ENCODE peak calls at places on chromosomes 7 and 10, in eight cellular contexts. Z is WERI-Rb-1, X is activated B cell treated with CpG ODN at 0.5 μM for 24 hours, N is mammary epithelial cell, M is HepG2, F is GM12865, T is Caco-2, P is fibroblast of villous mesenchyme. L is an unnamed sample.
A peak's percentile ranks its signal among the peaks of the same experiment; 100 is the strongest.

GRCh38 chr7:63073736-63074135 is 924.9 kb upstream of the ZNF722 start:
- DNase-seq in Z (no peak), X (no peak), N (no peak), M (no peak), F (no peak), T (no peak), P (no peak), L (no peak)

GRCh38 chr7:157017149-157017548 is 6.7 kb upstream of the MNX1 start:
- DNase-seq in Z (no peak), X (no peak), N (no peak), M (no peak), F (no peak), T (no peak), P (no peak), L (no peak)

GRCh38 chr10:132374612-132375011 is 22.4 kb upstream of the PWWP2B start:
- DNase-seq in Z (no peak), X (no peak), N (no peak), M (no peak), F (no peak), T (no peak), P (no peak), L (peak; percentile 5)

GRCh38 chr7:115299379-115300038 is 377.6 kb downstream of the MDFIC start:
- DNase-seq in Z (no peak), X (no peak), N (no peak), M (no peak), F (no peak), T (no peak), P (no peak), L (no peak)

GRCh38 chr10:124524991-124525653 is 63.5 kb downstream of the LHPP start:
- DNase-seq in Z (no peak), X (no peak), N (peak; percentile 64), M (no peak), F (no peak), T (no peak), P (peak; percentile 91), L (no peak)

GRCh38 chr7:4797858-4798705 is 22.7 kb downstream of the AP5Z1 start:
- DNase-seq in Z (peak; percentile 72), X (peak; percentile 69), N (no peak), M (peak; percentile 31), F (peak; percentile 56), T (peak; percentile 70), P (peak; percentile 28), L (peak; percentile 84)

GRCh38 chr10:58414270-58415041 is 29.2 kb downstream of the TFAM start:
- DNase-seq in Z (no peak), X (no peak), N (peak; percentile 64), M (peak; percentile 68), F (no peak), T (peak; percentile 85), P (peak; percentile 74), L (no peak)

GRCh38 chr10:5413012-5413938 is 918 bp downstream of the NET1 start:
- DNase-seq in Z (no peak), X (no peak), N (peak; percentile 84), M (peak; percentile 12), F (peak; percentile 9), T (peak; percentile 47), P (peak; percentile 56), L (peak; percentile 43)

GRCh38 chr10:3836222-3836820 is 51.3 kb upstream of the KLF6 start:
- DNase-seq in Z (no peak), X (no peak), N (no peak), M (no peak), F (peak; percentile 71), T (no peak), P (no peak), L (no peak)

GRCh38 chr7:70693690-70694356 is 438.1 kb upstream of the GALNT17 start:
- DNase-seq in Z (peak; percentile 81), X (peak; percentile 36), N (peak; percentile 58), M (no peak), F (peak; percentile 86), T (peak; percentile 84), P (peak; percentile 33), L (peak; percentile 81)

GRCh38 chr10:43396928-43397624 is 11.9 kb downstream of the HNRNPF start:
- DNase-seq in Z (peak; percentile 95), X (peak; percentile 77), N (peak; percentile 91), M (peak; percentile 92), F (peak; percentile 96), T (peak; percentile 99), P (peak; percentile 86), L (peak; percentile 81)

GRCh38 chr10:1074063-1074747 is 18.0 kb downstream of the WDR37 start:
- DNase-seq in Z (no peak), X (no peak), N (no peak), M (no peak), F (no peak), T (no peak), P (no peak), L (no peak)

GRCh38 chr7:101612885-101613490 is 16.1 kb downstream of the MYL10 start:
- DNase-seq in Z (no peak), X (no peak), N (no peak), M (no peak), F (no peak), T (no peak), P (no peak), L (no peak)

GRCh38 chr10:132702601-132703304 is 83.2 kb downstream of the NKX6-2 start:
- DNase-seq in Z (no peak), X (no peak), N (no peak), M (no peak), F (no peak), T (no peak), P (no peak), L (no peak)

GRCh38 chr7:51065766-51066165 is 250.8 kb downstream of the COBL start:
- DNase-seq in Z (no peak), X (no peak), N (no peak), M (no peak), F (no peak), T (no peak), P (no peak), L (no peak)

GRCh38 chr7:73995330-73995729 is 32.6 kb upstream of the ELN start:
- DNase-seq in Z (no peak), X (no peak), N (no peak), M (no peak), F (no peak), T (no peak), P (peak; percentile 77), L (no peak)

GRCh38 chr7:48525726-48526374 is 354.6 kb downstream of the ABCA13 start:
- DNase-seq in Z (no peak), X (no peak), N (peak; percentile 33), M (no peak), F (no peak), T (no peak), P (no peak), L (no peak)

GRCh38 chr10:6053816-6054581 is 8.2 kb downstream of the IL2RA start:
- DNase-seq in Z (no peak), X (no peak), N (no peak), M (peak; percentile 71), F (peak; percentile 52), T (no peak), P (no peak), L (no peak)

GRCh38 chr10:25441270-25441669 is 266.5 kb downstream of the GPR158 start:
- DNase-seq in Z (no peak), X (no peak), N (no peak), M (no peak), F (no peak), T (no peak), P (no peak), L (no peak)

DNA sequence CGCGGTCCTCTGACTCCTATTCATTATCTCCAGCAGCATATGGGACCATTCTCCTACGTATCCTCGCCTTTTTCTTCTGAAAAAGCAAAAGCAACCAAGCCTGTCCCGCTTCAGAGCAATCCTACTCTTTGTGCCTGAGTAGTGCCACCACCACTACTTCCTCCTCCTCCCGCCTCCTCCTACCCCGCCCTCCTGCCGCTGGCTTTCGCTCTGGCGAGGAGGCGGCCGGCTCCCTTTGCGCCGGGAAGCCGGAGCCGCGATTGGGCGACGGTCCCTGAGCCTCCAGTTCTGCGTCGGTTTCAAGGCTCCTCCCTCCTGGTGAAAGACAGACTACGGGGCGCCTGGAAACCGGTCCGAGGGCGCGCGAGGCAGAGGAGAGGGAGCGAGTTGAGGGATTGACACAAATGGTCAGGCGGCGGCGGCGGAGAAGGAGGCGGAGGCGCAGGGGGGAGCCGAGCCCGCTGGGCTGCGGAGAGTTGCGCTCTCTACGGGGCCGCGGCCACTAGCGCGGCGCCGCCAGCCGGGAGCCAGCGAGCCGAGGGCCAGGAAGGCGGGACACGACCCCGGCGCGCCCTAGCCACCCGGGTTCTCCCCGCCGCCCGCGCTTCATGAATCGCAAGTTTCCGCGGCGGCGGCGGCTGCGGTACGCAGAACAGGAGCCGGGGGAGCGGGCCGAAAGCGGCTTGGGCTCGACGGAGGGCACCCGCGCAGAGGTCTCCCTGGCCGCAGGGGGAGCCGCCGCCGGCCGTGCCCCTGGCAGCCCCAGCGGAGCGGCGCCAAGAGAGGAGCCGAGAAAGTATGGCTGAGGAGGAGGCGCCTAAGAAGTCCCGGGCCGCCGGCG is at the start of gene FZD1:
- DNase-seq in Z (peak; percentile 98), X (peak; percentile 54), N (peak; percentile 99), M (peak; percentile 84), F (peak; percentile 97), T (peak; percentile 95), P (peak; percentile 99), L (peak; percentile 96)
- TF ChIP-seq CTCF in Z (no peak), X (no peak), N (no peak), M (no peak), F (no peak), T (peak; percentile 3), P (no peak), L (no peak)

DNA sequence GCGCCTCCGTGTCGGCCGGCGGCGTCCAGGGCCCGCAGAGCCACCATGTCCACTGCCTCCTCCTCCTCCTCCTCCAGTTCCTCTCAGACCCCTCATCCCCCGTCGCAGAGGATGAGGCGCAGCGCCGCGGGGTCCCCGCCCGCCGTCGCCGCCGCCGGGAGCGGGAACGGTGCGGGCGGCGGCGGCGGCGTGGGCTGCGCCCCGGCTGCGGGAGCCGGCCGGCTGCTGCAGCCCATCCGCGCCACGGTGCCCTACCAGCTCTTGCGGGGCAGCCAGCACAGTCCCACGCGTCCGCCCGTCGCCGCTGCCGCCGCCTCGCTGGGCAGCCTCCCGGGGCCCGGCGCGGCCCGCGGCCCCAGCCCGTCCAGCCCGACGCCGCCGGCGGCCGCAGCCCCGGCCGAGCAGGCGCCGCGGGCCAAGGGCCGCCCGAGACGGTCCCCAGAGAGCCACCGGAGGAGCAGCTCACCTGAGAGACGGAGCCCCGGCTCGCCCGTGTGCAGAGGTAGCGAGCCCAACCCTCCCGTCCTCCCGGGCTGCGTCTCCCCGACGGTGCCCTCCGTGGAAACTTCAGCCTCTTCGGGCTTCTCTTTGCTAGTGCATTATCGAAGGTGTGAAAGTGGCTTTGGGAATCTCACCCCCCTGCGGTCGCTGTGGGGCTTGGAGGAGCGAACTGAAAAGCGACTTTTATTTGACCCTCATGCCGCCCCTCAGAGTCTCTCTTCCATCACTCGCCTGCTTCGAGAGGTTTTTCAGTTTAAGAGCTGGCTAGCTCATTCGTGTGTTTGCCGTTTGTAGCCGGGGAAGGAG is 913 bp downstream of the GLCCI1 start:
- DNase-seq in Z (peak; percentile 64), X (peak; percentile 57), N (peak; percentile 53), M (no peak), F (peak; percentile 58), T (peak; percentile 58), P (peak; percentile 43), L (peak; percentile 43)
- TF ChIP-seq CTCF in Z (peak; percentile 14), X (no peak), N (peak; percentile 36), M (peak; percentile 5), F (no peak), T (peak; percentile 30), P (no peak), L (no peak)

GRCh38 chr7:99325597-99326407 is at the start of gene ARPC1A:
- DNase-seq in Z (peak; percentile 92), X (peak; percentile 93), N (peak; percentile 92), M (peak; percentile 90), F (peak; percentile 96), T (peak; percentile 96), P (peak; percentile 95), L (peak; percentile 92)
- TF ChIP-seq CTCF in Z (peak; percentile 32), X (no peak), N (peak; percentile 35), M (peak; percentile 48), F (peak; percentile 14), T (peak; percentile 30), P (peak; percentile 44), L (peak; percentile 28)

GRCh38 chr10:95201736-95202135 is 7.7 kb downstream of the ACSM6 start:
- DNase-seq in Z (no peak), X (no peak), N (peak; percentile 89), M (peak; percentile 14), F (peak; percentile 31), T (no peak), P (peak; percentile 56), L (no peak)
- TF ChIP-seq CTCF in Z (no peak), X (no peak), N (peak; percentile 78), M (peak; percentile 31), F (peak; percentile 25), T (no peak), P (peak; percentile 70), L (no peak)